ENCODE peak calls at places on chromosome 1, in nine cellular contexts. Y, G, I, O, X, K, M, H and Z are unnamed samples.

GRCh38 chr1:229325873-229326502 is 16.9 kb downstream of the CCSAP start:
- DNase-seq in H (no peak), K (no peak), M (no peak), G (no peak), O (no peak), I (no peak), X (no peak), Y (no peak), Z (no peak)

GRCh38 chr1:226457307-226457712 is 49.4 kb upstream of the PARP1 start:
- DNase-seq in G (peak), O (no peak), K (no peak), M (no peak), X (no peak), I (no peak), Y (no peak), H (peak), Z (peak)

GRCh38 chr1:3707298-3707938 is 44.8 kb upstream of the CCDC27 start:
- DNase-seq in I (no peak), Y (no peak), M (no peak), K (no peak), O (no peak), G (no peak), X (no peak), H (peak), Z (no peak)

GRCh38 chr1:203176273-203176672 is 647 bp upstream of the MYBPH start:
- DNase-seq in O (no peak), K (no peak), H (no peak), G (no peak), Y (no peak), I (no peak), X (no peak), M (no peak), Z (no peak)

GRCh38 chr1:200021537-200022238 is 5.8 kb upstream of the NR5A2 start:
- DNase-seq in K (no peak), Y (no peak), G (no peak), X (no peak), I (no peak), M (no peak), O (no peak), H (no peak), Z (no peak)

GRCh38 chr1:32404956-32405355 is 10.7 kb upstream of the BSDC1 start:
- DNase-seq in H (no peak), X (no peak), K (no peak), I (no peak), G (no peak), M (no peak), Y (no peak), O (no peak), Z (peak)

GRCh38 chr1:23210351-23210785 is 6.9 kb downstream of the HTR1D start:
- DNase-seq in I (no peak), H (peak), Y (no peak), K (peak), M (no peak), O (no peak), X (no peak), G (no peak), Z (peak)

GRCh38 chr1:19028110-19028509 is 71.6 kb upstream of the IFFO2 start:
- DNase-seq in O (no peak), M (no peak), Y (no peak), X (no peak), I (no peak), G (no peak), K (peak), H (peak), Z (no peak)

GRCh38 chr1:28091043-28091781 is 2.8 kb upstream of the EYA3 start:
- DNase-seq in G (peak), O (peak), K (peak), I (no peak), H (peak), M (peak), X (no peak), Y (peak), Z (peak)

GRCh38 chr1:228900099-228900965 is 165.1 kb downstream of the RHOU start:
- DNase-seq in M (no peak), I (peak), G (no peak), K (no peak), H (no peak), Y (peak), X (no peak), O (peak), Z (peak)

GRCh38 chr1:184520343-184520742 is 133.5 kb downstream of the C1orf21 start:
- DNase-seq in G (no peak), H (peak), K (no peak), M (no peak), Y (no peak), O (no peak), I (no peak), X (peak), Z (peak)

GRCh38 chr1:231629132-231629531 is 2.5 kb downstream of the DISC1 start:
- DNase-seq in Y (peak), H (no peak), O (no peak), K (peak), I (no peak), G (peak), M (no peak), X (no peak), Z (peak)

GRCh38 chr1:165352442-165353293 is 3.8 kb downstream of the LMX1A start:
- DNase-seq in O (no peak), M (no peak), K (no peak), Y (no peak), I (no peak), X (no peak), H (peak), G (no peak), Z (no peak)

GRCh38 chr1:89023026-89023425 is 360 bp upstream of the GBP3 start:
- DNase-seq in O (no peak), G (no peak), H (no peak), M (no peak), X (no peak), K (no peak), I (no peak), Y (no peak), Z (no peak)

GRCh38 chr1:177959793-177960515 is 9.9 kb downstream of the SEC16B start:
- DNase-seq in I (no peak), H (peak), X (no peak), K (peak), G (no peak), M (peak), Y (peak), O (peak), Z (peak)

GRCh38 chr1:180193371-180194047 is 36.6 kb upstream of the LHX4 start:
- DNase-seq in G (no peak), H (no peak), O (no peak), K (no peak), X (no peak), M (no peak), I (no peak), Y (no peak), Z (no peak)

GRCh38 chr1:152622803-152623202 is at the start of gene LCE3A:
- DNase-seq in Y (no peak), K (peak), O (no peak), G (no peak), H (peak), M (no peak), I (no peak), X (no peak), Z (no peak)

GRCh38 chr1:12143631-12144155 is 23.1 kb upstream of the TNFRSF1B start:
- DNase-seq in K (peak), X (no peak), I (peak), Y (peak), G (peak), O (peak), M (peak), H (no peak), Z (peak)

GRCh38 chr1:52756020-52756419 is 29.8 kb downstream of the ZYG11B start:
- DNase-seq in I (no peak), G (no peak), O (no peak), K (no peak), M (no peak), H (peak), Y (no peak), X (no peak), Z (peak)

GRCh38 chr1:199866210-199866617 is 161.3 kb upstream of the NR5A2 start:
- DNase-seq in K (no peak), G (no peak), Y (no peak), X (no peak), O (no peak), I (no peak), M (no peak), H (peak), Z (no peak)